ENCODE peak calls at places on chromosomes 4 and X, in seven cellular contexts. W is HepG2, I is heart left ventricle, H is endodermal cell, Q is HCT116, L is prostate gland, T is lung. S is an unnamed sample.

GRCh38 chrX:12701625-12702024 is 89.6 kb upstream of the PRPS2 start:
- DNase-seq in T (peak; percentile 46), I (peak; percentile 13), W (peak; percentile 37), Q (peak; percentile 62), L (peak; percentile 51), H (peak; percentile 79), S (peak; percentile 6)

GRCh38 chrX:23742174-23742692 is 843 bp downstream of the ACOT9 start:
- DNase-seq in T (peak; percentile 36), L (peak; percentile 32), W (peak; percentile 32), I (peak; percentile 27), H (peak; percentile 66), Q (no peak), S (peak; percentile 34)

GRCh38 chr4:71680706-71681105 is 103.2 kb downstream of the GC start:
- DNase-seq in L (no peak), T (no peak), H (no peak), Q (no peak), I (no peak), W (no peak), S (no peak)

GRCh38 chr4:105620640-105621323 is 68.4 kb downstream of the ARHGEF38 start:
- DNase-seq in W (no peak), Q (peak; percentile 16), T (peak; percentile 43), L (no peak), H (no peak), I (no peak), S (no peak)

GRCh38 chr4:96205143-96205542 is 365.2 kb downstream of the PDHA2 start:
- DNase-seq in T (no peak), I (no peak), H (no peak), L (no peak), W (no peak), Q (no peak), S (no peak)

GRCh38 chr4:32775049-32775448 is 2054.9 kb downstream of the PCDH7 start:
- DNase-seq in W (peak; percentile 59), Q (peak; percentile 69), H (peak; percentile 57), I (no peak), T (no peak), L (no peak), S (no peak)

GRCh38 chrX:130770615-130771014 is 132.4 kb downstream of the ENOX2 start:
- DNase-seq in Q (peak; percentile 6), T (no peak), L (no peak), W (no peak), I (no peak), H (no peak), S (no peak)

GRCh38 chr4:61740950-61741638 is 541.0 kb downstream of the ADGRL3 start:
- DNase-seq in T (no peak), L (no peak), W (no peak), I (peak; percentile 31), Q (no peak), H (peak; percentile 53), S (no peak)

GRCh38 chr4:74754218-74754617 is 40.1 kb downstream of the BTC start:
- DNase-seq in H (no peak), W (no peak), T (no peak), I (no peak), Q (no peak), L (no peak), S (peak; percentile 9)

GRCh38 chr4:124183926-124184325 is 528.6 kb downstream of the ANKRD50 start:
- DNase-seq in Q (no peak), W (no peak), T (no peak), H (no peak), L (no peak), I (no peak), S (no peak)

GRCh38 chr4:75629239-75629638 is 1.1 kb downstream of the CDKL2 start:
- DNase-seq in Q (no peak), H (no peak), L (no peak), I (no peak), T (no peak), W (no peak), S (no peak)

GRCh38 chr4:185838514-185839203 is 26.7 kb upstream of the SORBS2 start:
- DNase-seq in H (no peak), W (no peak), L (no peak), T (no peak), I (no peak), Q (no peak), S (no peak)

GRCh38 chr4:187380181-187380581 is 615.4 kb upstream of the ZFP42 start:
- DNase-seq in W (peak; percentile 35), Q (peak; percentile 67), L (no peak), I (no peak), T (peak; percentile 28), H (peak; percentile 83), S (no peak)

GRCh38 chr4:154741131-154741530 is 2.7 kb upstream of the LRAT start:
- DNase-seq in Q (no peak), H (no peak), I (no peak), T (no peak), L (no peak), W (no peak), S (no peak)

GRCh38 chr4:145934434-145935047 is 4.1 kb downstream of the ZNF827 start:
- DNase-seq in W (no peak), H (no peak), T (no peak), I (no peak), Q (no peak), L (no peak), S (no peak)

GRCh38 chr4:157999723-158000122 is 173.1 kb downstream of the GASK1B start:
- DNase-seq in Q (no peak), H (no peak), W (no peak), L (no peak), I (no peak), T (no peak), S (no peak)

GRCh38 chr4:150164956-150165355 is 86.7 kb downstream of the DCLK2 start:
- DNase-seq in W (no peak), H (no peak), Q (no peak), L (no peak), T (no peak), I (no peak), S (no peak)

GRCh38 chr4:111330786-111331185 is 707.9 kb upstream of the PITX2 start:
- DNase-seq in W (no peak), H (no peak), L (no peak), I (no peak), Q (no peak), T (no peak), S (no peak)

GRCh38 chrX:40010550-40011364 is 87.0 kb downstream of the BCOR start:
- DNase-seq in Q (no peak), H (peak; percentile 77), W (peak; percentile 54), I (no peak), L (no peak), T (no peak), S (no peak)

GRCh38 chr4:128512161-128512560 is 224.5 kb upstream of the PGRMC2 start:
- DNase-seq in Q (no peak), H (no peak), T (no peak), I (no peak), W (no peak), L (no peak), S (no peak)

DNA sequence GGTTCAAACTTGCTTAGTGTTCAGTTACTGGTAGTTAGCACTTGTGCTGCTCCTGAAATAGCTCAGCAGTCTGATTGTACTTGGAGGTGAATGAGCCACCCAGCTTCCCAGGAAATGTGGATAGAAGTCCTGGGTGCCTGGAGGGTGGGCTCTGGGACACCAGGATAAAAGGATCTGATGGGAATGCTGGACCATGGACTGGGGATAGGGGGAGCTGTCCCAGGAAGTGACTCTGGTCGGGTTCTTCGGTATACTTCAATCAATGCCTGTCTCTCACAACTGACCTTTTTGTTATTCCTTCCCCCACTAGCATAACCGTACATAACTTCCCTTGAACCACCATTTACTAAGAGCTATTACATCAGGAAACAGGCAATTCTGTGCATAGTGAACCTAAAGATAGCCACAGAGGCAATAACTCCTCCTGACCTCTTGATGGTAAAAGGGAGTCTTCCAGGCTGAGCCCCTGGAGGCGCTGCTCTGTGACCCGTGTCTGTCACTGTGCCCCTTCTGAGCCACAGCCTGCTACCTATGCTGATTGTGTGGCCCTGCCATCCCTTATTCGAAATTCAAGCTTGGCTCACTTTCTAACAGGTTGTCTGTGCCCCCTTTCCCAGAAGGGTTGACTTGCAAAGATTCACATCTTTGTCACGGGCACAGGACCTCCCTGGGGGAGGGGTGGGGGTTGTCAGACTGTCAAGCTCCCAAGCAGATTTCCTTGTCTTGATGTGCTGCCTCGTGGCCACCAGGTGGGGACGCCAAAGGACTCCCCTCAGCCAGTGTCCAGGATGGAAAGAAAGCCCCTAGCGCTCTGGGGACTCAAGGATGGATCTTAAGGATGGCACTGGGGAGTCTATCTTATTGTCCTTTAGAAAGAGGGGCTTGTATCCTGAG is 24.5 kb upstream of the WDR1 start:
- DNase-seq in W (no peak), H (peak; percentile 85), L (no peak), T (no peak), I (no peak), Q (no peak), S (no peak)
- TF ChIP-seq CTCF in W (no peak), H (peak; percentile 70), L (no peak), T (no peak), I (no peak), Q (no peak), S (peak; percentile 23)

GRCh38 chr4:148203056-148203898 is 238.9 kb downstream of the NR3C2 start:
- DNase-seq in W (no peak), T (no peak), H (no peak), I (peak; percentile 49), Q (no peak), L (no peak), S (no peak)

GRCh38 chr4:148207074-148207473 is 235.1 kb downstream of the NR3C2 start:
- DNase-seq in I (no peak), H (peak; percentile 66), L (no peak), Q (no peak), T (no peak), W (no peak), S (no peak)

GRCh38 chr4:148205481-148205880 is 236.7 kb downstream of the NR3C2 start:
- DNase-seq in L (no peak), T (no peak), W (no peak), Q (no peak), H (no peak), I (no peak), S (no peak)

GRCh38 chr4:148204171-148204570 is 238.0 kb downstream of the NR3C2 start:
- DNase-seq in I (no peak), H (no peak), Q (no peak), L (no peak), W (no peak), T (no peak), S (no peak)

GRCh38 chr4:148204892-148205291 is 237.3 kb downstream of the NR3C2 start:
- DNase-seq in W (no peak), T (no peak), H (no peak), Q (no peak), L (no peak), I (no peak), S (no peak)
- H3K27me3 ChIP-seq in W (no peaks in the 10 kb centered on the region), T (no peaks in the 10 kb centered on the region), H (no peaks in the 10 kb centered on the region), Q (no peaks in the 10 kb centered on the region), L (no peaks in the 10 kb centered on the region), I (no peaks in the 10 kb centered on the region), S (no peaks in the 10 kb centered on the region)

DNA sequence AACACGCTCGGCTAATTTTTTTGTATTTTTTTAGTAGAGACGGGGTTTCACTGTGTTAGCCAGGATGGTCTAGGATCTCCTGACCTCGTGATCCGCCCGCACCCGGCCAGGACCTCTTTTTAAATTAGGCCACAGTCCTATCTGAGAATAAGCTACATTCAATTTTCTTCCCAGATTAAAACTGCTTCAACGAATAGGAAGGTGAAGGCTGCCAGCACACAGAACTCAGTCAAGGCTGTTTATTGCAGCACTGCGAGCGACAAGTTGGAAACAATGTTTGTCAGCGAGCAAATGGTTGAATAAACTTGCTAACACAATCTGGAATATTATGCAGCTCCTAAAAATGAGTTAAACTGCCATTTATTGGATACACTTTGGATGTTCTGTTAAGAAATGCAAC is 1.9 kb downstream of the GRPEL1 start:
- DNase-seq in W (no peak), Q (no peak), I (no peak), T (no peak), L (no peak), H (no peak), S (no peak)
- H3K4me3 ChIP-seq in W (no peak overlapping the region), Q (peak overlapping the region; percentile 93), I (no peak overlapping the region), T (no peak overlapping the region), L (no peak overlapping the region), H (no peak overlapping the region), S (no peak overlapping the region)

GRCh38 chr4:139227729-139228404 is 50.8 kb upstream of the ELF2 start:
- DNase-seq in H (no peak), W (peak; percentile 38), T (no peak), I (no peak), Q (peak; percentile 12), L (no peak), S (no peak)
- TF ChIP-seq CTCF in H (peak; percentile 31), W (peak; percentile 62), T (no peak), I (peak; percentile 11), Q (peak; percentile 48), L (no peak), S (peak; percentile 4)

S was measured in GM06990.